ENCODE peak calls at places on chromosomes 7 and 10, in nine cellular contexts. B is kidney; N is pancreas; J is CD8-positive, alpha-beta memory T cell; Q is neuronal stem cell; X is RWPE1; V is HepG2; A is A549; F is lung. C is an unnamed sample.

GRCh38 chr10:99920901-99921300 is 88.8 kb downstream of the DNMBP start:
- DNase-seq in B (no peak), N (peak), J (no peak), Q (no peak), X (peak), V (no peak), A (no peak), F (no peak), C (peak)

GRCh38 chr7:26704786-26705185 is 159.6 kb downstream of the SKAP2 start:
- DNase-seq in B (no peak), N (no peak), J (no peak), Q (no peak), X (no peak), V (no peak), A (no peak), F (no peak), C (no peak)

GRCh38 chr7:36260481-36260880 is 107.4 kb downstream of the EEPD1 start:
- DNase-seq in B (no peak), N (no peak), J (no peak), Q (no peak), X (no peak), V (no peak), A (no peak), F (no peak), C (no peak)

GRCh38 chr10:99659868-99660366 is 608 bp downstream of the ENTPD7 start:
- DNase-seq in B (no peak), N (no peak), J (no peak), Q (no peak), X (no peak), V (no peak), A (no peak), F (no peak), C (no peak)

GRCh38 chr7:78476851-78477405 is 678.4 kb downstream of the PHTF2 start:
- DNase-seq in B (no peak), N (no peak), J (no peak), Q (no peak), X (no peak), V (no peak), A (no peak), F (no peak), C (no peak)

GRCh38 chr7:116316838-116317612 is 106.7 kb downstream of the TES start:
- DNase-seq in B (no peak), N (peak), J (no peak), Q (peak), X (peak), V (peak), A (peak), F (peak), C (peak)

GRCh38 chr7:131509087-131509486 is 47.3 kb downstream of the PODXL start:
- DNase-seq in B (no peak), N (no peak), J (no peak), Q (no peak), X (no peak), V (no peak), A (no peak), F (no peak), C (no peak)

GRCh38 chr7:152762056-152762455 is 2.5 kb downstream of the ACTR3B start:
- DNase-seq in B (no peak), N (no peak), J (no peak), Q (no peak), X (no peak), V (no peak), A (no peak), F (no peak), C (no peak)

GRCh38 chr10:3395487-3395886 is 222.9 kb upstream of the PITRM1 start:
- DNase-seq in B (peak), N (peak), J (no peak), Q (no peak), X (no peak), V (no peak), A (no peak), F (no peak), C (no peak)

GRCh38 chr7:134699871-134700270 is 53.2 kb downstream of the BPGM start:
- DNase-seq in B (no peak), N (no peak), J (no peak), Q (no peak), X (no peak), V (no peak), A (no peak), F (no peak), C (no peak)

GRCh38 chr10:2137549-2138174 is 400.3 kb upstream of the ADARB2 start:
- DNase-seq in B (no peak), N (no peak), J (no peak), Q (peak), X (peak), V (peak), A (peak), F (no peak), C (no peak)

GRCh38 chr10:106931853-106932249 is 232.7 kb downstream of the SORCS1 start:
- DNase-seq in B (no peak), N (no peak), J (no peak), Q (no peak), X (no peak), V (no peak), A (no peak), F (no peak), C (no peak)

GRCh38 chr10:3766046-3766761 is 18.8 kb downstream of the KLF6 start:
- DNase-seq in B (no peak), N (no peak), J (no peak), Q (no peak), X (no peak), V (peak), A (no peak), F (no peak), C (no peak)

GRCh38 chr10:121648078-121648477 is 49.8 kb upstream of the FGFR2 start:
- DNase-seq in B (no peak), N (no peak), J (no peak), Q (no peak), X (no peak), V (no peak), A (no peak), F (no peak), C (no peak)

GRCh38 chr7:92135100-92135429 is 788 bp upstream of the CYP51A1 start:
- DNase-seq in B (no peak), N (peak), J (no peak), Q (no peak), X (peak), V (peak), A (no peak), F (peak), C (no peak)

GRCh38 chr7:23685770-23686169 is 5.8 kb downstream of the FAM221A start:
- DNase-seq in B (no peak), N (no peak), J (no peak), Q (no peak), X (no peak), V (no peak), A (peak), F (no peak), C (no peak)

GRCh38 chr10:110387983-110388681 is 83.4 kb upstream of the SMNDC1 start:
- DNase-seq in B (no peak), N (no peak), J (peak), Q (no peak), X (no peak), V (no peak), A (no peak), F (no peak), C (no peak)

GRCh38 chr7:132410385-132410784 is 165.9 kb downstream of the PLXNA4 start:
- DNase-seq in B (no peak), N (no peak), J (no peak), Q (no peak), X (no peak), V (no peak), A (no peak), F (no peak), C (no peak)

GRCh38 chr7:27520828-27521790 is 141.6 kb downstream of the HIBADH start:
- DNase-seq in B (peak), N (no peak), J (no peak), Q (no peak), X (no peak), V (no peak), A (no peak), F (peak), C (no peak)

GRCh38 chr7:74153736-74154135 is 20.4 kb upstream of the EIF4H start:
- DNase-seq in B (no peak), N (no peak), J (no peak), Q (no peak), X (no peak), V (no peak), A (no peak), F (no peak), C (no peak)

GRCh38 chr7:24052572-24053223 is 231.3 kb upstream of the NPY start:
- DNase-seq in B (no peak), N (no peak), J (no peak), Q (no peak), X (peak), V (no peak), A (no peak), F (no peak), C (peak)

GRCh38 chr7:103119791-103120291 is 29.1 kb downstream of the NAPEPLD start:
- DNase-seq in B (no peak), N (no peak), J (no peak), Q (no peak), X (no peak), V (no peak), A (no peak), F (no peak), C (no peak)

GRCh38 chr7:106430535-106431455 is 146.0 kb upstream of the NAMPT start:
- DNase-seq in B (no peak), N (no peak), J (no peak), Q (no peak), X (no peak), V (no peak), A (no peak), F (no peak), C (no peak)

GRCh38 chr10:94315975-94316464 is 46.7 kb downstream of the NOC3L start:
- DNase-seq in B (no peak), N (no peak), J (no peak), Q (no peak), X (no peak), V (peak), A (no peak), F (no peak), C (no peak)

GRCh38 chr7:2109936-2110585 is 122.7 kb downstream of the MAD1L1 start:
- DNase-seq in B (peak), N (no peak), J (no peak), Q (no peak), X (peak), V (peak), A (peak), F (no peak), C (peak)

GRCh38 chr7:22726345-22726848 is 603 bp upstream of the IL6 start:
- DNase-seq in B (peak), N (peak), J (no peak), Q (peak), X (peak), V (peak), A (peak), F (peak), C (no peak)

GRCh38 chr10:37680243-37680683 is 177.1 kb downstream of the ZNF248 start:
- DNase-seq in B (no peak), N (no peak), J (no peak), Q (no peak), X (no peak), V (no peak), A (no peak), F (no peak), C (no peak)

GRCh38 chr7:41834805-41835694 is 132.2 kb upstream of the INHBA start:
- DNase-seq in B (no peak), N (no peak), J (no peak), Q (no peak), X (no peak), V (no peak), A (no peak), F (no peak), C (no peak)

GRCh38 chr7:158107806-158108205 is 479.8 kb downstream of the PTPRN2 start:
- DNase-seq in B (no peak), N (no peak), J (no peak), Q (no peak), X (no peak), V (no peak), A (no peak), F (no peak), C (no peak)

GRCh38 chr7:115933463-115933862 is 97.1 kb downstream of the TFEC start:
- DNase-seq in B (no peak), N (no peak), J (no peak), Q (no peak), X (no peak), V (no peak), A (no peak), F (no peak), C (no peak)

GRCh38 chr7:54932818-54933543 is 85.8 kb upstream of the EGFR start:
- DNase-seq in B (peak), N (peak), J (no peak), Q (peak), X (peak), V (peak), A (peak), F (peak), C (no peak)

GRCh38 chr10:47049906-47050305 is 138.7 kb downstream of the PTPN20 start:
- DNase-seq in B (no peak), N (no peak), J (no peak), Q (no peak), X (no peak), V (no peak), A (no peak), F (no peak), C (no peak)

GRCh38 chr7:2635148-2635668 is 3.4 kb downstream of the TTYH3 start:
- DNase-seq in B (peak), N (no peak), J (no peak), Q (no peak), X (no peak), V (no peak), A (no peak), F (no peak), C (no peak)

GRCh38 chr7:140068033-140068432 is 5.3 kb upstream of the PARP12 start:
- DNase-seq in B (no peak), N (no peak), J (no peak), Q (no peak), X (no peak), V (no peak), A (no peak), F (no peak), C (no peak)
- H3K27ac ChIP-seq in B (no peak), N (no peak), J (no peak), Q (no peak), X (no peak), V (no peak), A (no peak), F (no peak), C (no peak)

GRCh38 chr7:100854146-100854895 is 1.8 kb downstream of the SLC12A9 start:
- DNase-seq in B (peak), N (no peak), J (no peak), Q (no peak), X (no peak), V (no peak), A (no peak), F (no peak), C (no peak)

GRCh38 chr7:100855515-100855914 is 3.0 kb downstream of the SLC12A9 start:
- DNase-seq in B (peak), N (no peak), J (no peak), Q (no peak), X (no peak), V (no peak), A (no peak), F (no peak), C (no peak)

GRCh38 chr7:100847360-100847759 is 5.2 kb upstream of the SLC12A9 start:
- DNase-seq in B (peak), N (no peak), J (no peak), Q (no peak), X (no peak), V (no peak), A (no peak), F (no peak), C (no peak)

GRCh38 chr7:100856871-100857282 is 4.4 kb downstream of the SLC12A9 start:
- DNase-seq in B (no peak), N (no peak), J (no peak), Q (no peak), X (no peak), V (no peak), A (no peak), F (no peak), C (no peak)

DNA sequence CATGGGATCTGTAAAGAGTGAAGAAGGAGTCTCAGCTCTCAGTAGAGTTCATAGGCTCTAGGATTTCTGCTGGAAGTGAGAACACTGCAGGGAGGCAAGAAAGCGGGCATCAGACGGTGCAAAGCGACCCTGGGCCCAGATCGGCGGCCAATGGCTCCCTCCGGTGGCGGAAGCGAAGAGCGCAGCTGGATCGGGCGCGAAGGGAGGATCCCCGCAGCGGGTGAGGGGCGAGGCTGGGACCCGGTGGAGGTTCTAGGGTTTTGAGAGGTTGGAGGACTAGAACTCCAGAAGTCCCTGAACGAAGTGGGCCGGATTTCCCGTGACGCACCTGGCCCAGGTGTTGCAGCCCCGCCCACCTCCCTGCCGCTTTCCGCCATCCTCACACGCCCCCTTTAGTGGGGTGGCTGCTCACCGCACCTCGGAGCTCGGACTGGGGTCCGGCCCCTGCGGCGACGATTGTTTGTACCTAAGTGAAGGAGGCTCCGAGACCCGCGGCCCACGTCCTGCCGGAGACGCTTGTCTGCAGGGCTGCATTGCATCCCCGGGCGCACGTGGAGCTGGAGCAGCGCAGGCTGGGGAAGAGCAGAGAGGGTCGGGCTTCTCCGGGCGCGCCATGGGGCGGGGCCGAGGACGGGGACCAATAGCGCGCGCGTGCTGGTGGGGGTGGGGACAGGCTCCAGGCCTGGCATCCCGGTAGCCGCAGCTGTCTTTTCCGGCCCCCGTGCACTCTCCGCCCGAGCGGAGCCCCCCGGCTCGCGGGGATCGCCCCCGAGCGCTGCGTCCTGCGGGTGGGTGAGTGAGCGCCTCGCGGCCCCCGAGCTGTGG is at the start of gene SLC12A9:
- DNase-seq in B (peak), N (peak), J (peak), Q (peak), X (peak), V (peak), A (peak), F (peak), C (no peak)
- H3K27ac ChIP-seq in B (no peak), N (no peak), J (peak), Q (no peak), X (peak), V (no peak), A (peak), F (peak), C (peak)

DNA sequence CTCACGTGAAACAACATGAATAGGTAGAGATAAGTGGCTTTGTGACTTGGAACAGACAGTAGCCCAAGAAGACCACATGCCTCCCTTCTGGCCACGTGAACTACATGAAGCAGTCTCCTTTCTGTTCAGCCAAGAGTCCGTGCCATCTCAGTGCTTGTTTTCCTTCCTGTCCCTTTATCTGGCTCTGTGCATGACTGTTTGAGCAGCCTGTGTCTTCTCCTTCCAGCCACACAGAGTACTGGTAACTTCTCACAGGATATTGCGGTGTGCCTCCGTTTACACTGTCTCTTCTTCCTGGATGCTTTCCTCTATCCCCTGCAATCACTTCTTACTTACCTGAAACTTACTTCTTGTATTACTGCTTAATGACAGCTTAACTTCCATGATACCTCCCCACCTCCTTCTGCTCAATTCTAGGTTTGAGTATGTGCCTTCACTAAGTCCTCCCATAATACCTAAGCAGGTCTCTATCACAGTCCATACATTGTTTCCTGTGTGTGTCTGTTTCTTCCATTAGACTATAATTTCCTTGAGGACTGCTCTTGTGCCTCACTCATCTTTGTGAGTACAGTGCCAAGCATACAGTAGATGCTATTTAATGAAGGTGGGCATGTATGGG is 748.7 kb downstream of the AUTS2 start:
- DNase-seq in B (no peak), N (no peak), J (no peak), Q (no peak), X (no peak), V (no peak), A (no peak), F (no peak), C (no peak)
- H3K27ac ChIP-seq in B (no peak), N (no peak), J (no peak), Q (no peak), X (no peak), V (no peak), A (no peak), F (no peak), C (no peak)

GRCh38 chr10:30445716-30446115 is 11.7 kb downstream of the MAP3K8 start:
- DNase-seq in B (no peak), N (no peak), J (no peak), Q (no peak), X (no peak), V (no peak), A (no peak), F (no peak), C (no peak)
- H3K27ac ChIP-seq in B (no peak), N (no peak), J (no peak), Q (no peak), X (no peak), V (no peak), A (peak), F (no peak), C (peak)